ENCODE peak calls at places on chromosomes 2 and 18, in seven cellular contexts. S, F, M, I, H, J and D are unnamed samples. For H3K27me3, the result is how much of the 10 kb centered on the place peaks cover.

GRCh38 chr18:78244779-78245178 is 734.8 kb upstream of the SALL3 start:
- DNase-seq in S (no peak), F (no peak), M (no peak), I (no peak), H (no peak), J (no peak), D (no peak)

GRCh38 chr18:67589325-67589724 is 72.8 kb upstream of the DSEL start:
- DNase-seq in S (no peak), F (no peak), M (no peak), I (no peak), H (no peak), J (no peak), D (no peak)

GRCh38 chr2:120354467-120354866 is 8.5 kb downstream of the INHBB start:
- DNase-seq in S (no peak), F (no peak), M (no peak), I (no peak), H (no peak), J (no peak), D (no peak)

GRCh38 chr18:63253428-63254372 is 65.9 kb downstream of the BCL2 start:
- DNase-seq in S (no peak), F (no peak), M (no peak), I (no peak), H (no peak), J (no peak), D (no peak)

GRCh38 chr18:27564066-27564465 is 379.0 kb upstream of the CHST9 start:
- DNase-seq in S (no peak), F (no peak), M (no peak), I (no peak), H (no peak), J (no peak), D (no peak)

GRCh38 chr18:74493689-74494088 is 2.5 kb upstream of the CNDP2 start:
- DNase-seq in S (no peak), F (no peak), M (no peak), I (peak), H (no peak), J (peak), D (no peak)

GRCh38 chr2:2523395-2524339 is 192.6 kb upstream of the MYT1L start:
- DNase-seq in S (no peak), F (no peak), M (no peak), I (no peak), H (no peak), J (no peak), D (no peak)

GRCh38 chr18:64103979-64104378 is 44.9 kb downstream of the LINC00305 start:
- DNase-seq in S (no peak), F (no peak), M (no peak), I (no peak), H (no peak), J (peak), D (no peak)

GRCh38 chr2:241110089-241110606 is 8.1 kb upstream of the MTERF4 start:
- DNase-seq in S (no peak), F (no peak), M (no peak), I (no peak), H (no peak), J (no peak), D (no peak)

GRCh38 chr18:1018211-1018651 is 113.6 kb downstream of the ADCYAP1 start:
- DNase-seq in S (no peak), F (no peak), M (peak), I (no peak), H (no peak), J (no peak), D (no peak)

GRCh38 chr2:164920430-164920829 is 34.9 kb downstream of the SLC38A11 start:
- DNase-seq in S (no peak), F (no peak), M (peak), I (peak), H (no peak), J (no peak), D (no peak)

GRCh38 chr18:8254664-8255063 is 354.6 kb upstream of the RAB12 start:
- DNase-seq in S (no peak), F (no peak), M (no peak), I (peak), H (no peak), J (no peak), D (no peak)

GRCh38 chr18:62487161-62487560 is 35.7 kb upstream of the ZCCHC2 start:
- DNase-seq in S (no peak), F (no peak), M (no peak), I (no peak), H (no peak), J (no peak), D (no peak)

GRCh38 chr2:15367715-15368114 is 193.4 kb downstream of the NBAS start:
- DNase-seq in S (no peak), F (no peak), M (no peak), I (no peak), H (no peak), J (no peak), D (no peak)

GRCh38 chr18:3972291-3972985 is 482.7 kb downstream of the DLGAP1 start:
- DNase-seq in S (no peak), F (no peak), M (no peak), I (no peak), H (no peak), J (no peak), D (no peak)

GRCh38 chr2:127275356-127275755 is 18.6 kb downstream of the ERCC3 start:
- DNase-seq in S (no peak), F (no peak), M (no peak), I (no peak), H (no peak), J (no peak), D (no peak)

GRCh38 chr18:46072959-46073358 is 899 bp upstream of the PSTPIP2 start:
- DNase-seq in S (no peak), F (no peak), M (no peak), I (no peak), H (no peak), J (no peak), D (no peak)

GRCh38 chr2:147910990-147911473 is 66.2 kb downstream of the ACVR2A start:
- DNase-seq in S (no peak), F (no peak), M (no peak), I (peak), H (no peak), J (no peak), D (no peak)

GRCh38 chr2:181673178-181673577 is 7.1 kb downstream of the NEUROD1 start:
- DNase-seq in S (no peak), F (no peak), M (no peak), I (no peak), H (no peak), J (no peak), D (no peak)

GRCh38 chr2:216829533-216829932 is 30.3 kb downstream of the TNP1 start:
- DNase-seq in S (peak), F (peak), M (no peak), I (no peak), H (peak), J (peak), D (peak)

GRCh38 chr2:180219471-180219870 is 212.4 kb upstream of the CWC22 start:
- DNase-seq in S (no peak), F (no peak), M (no peak), I (no peak), H (no peak), J (no peak), D (no peak)

GRCh38 chr18:65919018-65919417 is 168.2 kb downstream of the CDH7 start:
- DNase-seq in S (no peak), F (no peak), M (no peak), I (no peak), H (no peak), J (no peak), D (no peak)

GRCh38 chr2:10032746-10033105 is 10.6 kb upstream of the KLF11 start:
- DNase-seq in S (peak), F (peak), M (no peak), I (no peak), H (no peak), J (no peak), D (no peak)

DNA sequence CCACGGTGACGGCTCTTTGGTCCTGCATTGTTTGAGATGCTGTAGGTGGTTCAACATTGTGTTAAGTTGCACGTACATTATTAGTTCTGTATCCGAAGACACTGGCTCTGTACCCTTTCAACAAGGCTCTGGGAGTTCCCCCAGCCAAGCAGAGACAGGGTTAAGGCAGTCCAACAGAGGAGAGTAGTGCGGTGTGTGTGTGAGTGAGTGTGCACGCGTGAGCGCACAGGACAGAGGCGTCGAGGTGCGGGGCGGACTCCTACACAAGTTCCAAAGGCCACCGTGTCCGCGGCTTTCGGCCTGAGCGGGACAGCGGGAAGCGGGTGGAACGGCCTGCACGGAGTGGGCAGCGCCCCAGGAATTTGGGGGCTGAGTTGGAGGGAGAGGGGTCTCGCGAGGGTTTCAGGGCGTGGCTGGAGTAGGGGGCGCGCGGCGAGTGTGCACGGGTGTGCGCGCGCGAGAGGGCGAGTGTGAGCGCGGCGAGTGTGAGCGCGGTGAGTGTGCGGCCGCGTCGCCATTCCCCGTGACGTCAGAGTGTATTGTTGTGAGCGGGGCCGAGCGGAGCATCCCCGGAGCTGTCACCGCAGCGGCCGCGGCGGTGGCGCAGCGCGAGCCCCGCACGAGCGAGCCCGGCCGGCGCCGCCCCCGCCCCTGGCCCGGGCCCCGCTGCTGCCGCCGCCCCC is at the start of gene ASXL3:
- DNase-seq in S (peak), F (peak), M (no peak), I (no peak), H (no peak), J (peak), D (peak)
- H3K27me3 ChIP-seq in S (under half), F (under half), M (under half), I (under half), H (under half), J (under half), D (under half)

GRCh38 chr2:37809525-37809924 is 115.6 kb upstream of the RMDN2 start:
- DNase-seq in S (no peak), F (no peak), M (no peak), I (no peak), H (no peak), J (peak), D (no peak)
- TF ChIP-seq CTCF in S (peak), F (peak), M (peak), I (peak), H (no peak), J (peak), D (peak)

GRCh38 chr2:32954206-32954605 is 7.5 kb downstream of the LTBP1 start:
- DNase-seq in S (no peak), F (no peak), M (no peak), I (no peak), H (no peak), J (no peak), D (no peak)
- H3K27me3 ChIP-seq in S (under half), F (under half), M (under half), I (under half), H (under half), J (under half), D (under half)

DNA sequence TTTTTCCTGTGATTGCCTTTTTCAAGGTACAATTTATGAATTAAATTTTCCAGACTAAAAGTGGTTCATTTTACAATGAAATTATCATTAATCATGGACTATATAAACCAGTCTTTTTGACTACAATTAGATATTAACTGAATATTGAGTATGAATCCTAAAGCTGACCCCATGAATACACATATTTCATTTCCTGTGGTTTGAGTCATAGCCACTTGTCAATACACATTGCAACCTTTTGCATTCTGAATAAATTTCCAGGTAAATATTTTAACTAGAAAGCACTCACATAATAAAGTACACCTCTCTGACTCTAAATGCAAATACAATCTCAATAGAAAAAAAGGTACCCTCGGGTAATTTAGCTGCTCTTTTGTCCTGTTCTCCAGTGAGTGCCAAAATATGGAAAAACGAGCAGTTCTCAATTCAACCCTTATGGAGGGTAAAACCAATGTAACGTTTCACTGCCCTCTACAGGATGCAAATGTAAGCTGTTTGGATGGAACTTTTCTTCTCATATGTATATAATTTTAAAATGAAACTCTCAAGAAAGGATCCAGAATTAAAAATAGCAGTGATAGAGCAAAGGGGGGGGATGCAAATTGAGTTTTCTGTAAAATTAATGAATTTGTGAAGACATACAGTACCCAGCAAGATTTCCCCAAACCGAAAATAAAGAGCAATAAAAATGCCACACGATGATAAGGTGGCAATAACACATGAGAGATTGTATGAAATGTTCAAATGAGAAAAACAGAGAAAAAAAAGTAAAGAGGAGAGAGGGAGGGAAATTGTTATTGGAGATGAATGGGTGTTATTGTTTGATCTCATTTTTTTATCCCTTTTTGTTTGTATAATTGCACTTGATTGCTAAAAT is 1795.7 kb upstream of the PIK3C3 start:
- DNase-seq in S (no peak), F (no peak), M (no peak), I (no peak), H (no peak), J (no peak), D (no peak)
- TF ChIP-seq CTCF in S (peak), F (peak), M (peak), I (peak), H (no peak), J (peak), D (no peak)

GRCh38 chr2:204220896-204221295 is 284.3 kb downstream of the ICOS start:
- DNase-seq in S (no peak), F (no peak), M (no peak), I (no peak), H (no peak), J (no peak), D (no peak)
- H3K27me3 ChIP-seq in S (under half), F (under half), M (under half), I (under half), H (under half), J (under half), D (under half)

GRCh38 chr2:16728742-16729141 is 63.1 kb upstream of the CYRIA start:
- DNase-seq in S (no peak), F (no peak), M (no peak), I (no peak), H (no peak), J (no peak), D (no peak)

GRCh38 chr2:16729901-16730300 is 64.3 kb upstream of the CYRIA start:
- DNase-seq in S (no peak), F (no peak), M (no peak), I (no peak), H (no peak), J (no peak), D (no peak)

GRCh38 chr2:16726577-16726976 is 60.9 kb upstream of the CYRIA start:
- DNase-seq in S (no peak), F (no peak), M (no peak), I (no peak), H (no peak), J (no peak), D (no peak)

GRCh38 chr2:16727256-16727655 is 61.6 kb upstream of the CYRIA start:
- DNase-seq in S (no peak), F (no peak), M (no peak), I (no peak), H (no peak), J (peak), D (no peak)

DNA sequence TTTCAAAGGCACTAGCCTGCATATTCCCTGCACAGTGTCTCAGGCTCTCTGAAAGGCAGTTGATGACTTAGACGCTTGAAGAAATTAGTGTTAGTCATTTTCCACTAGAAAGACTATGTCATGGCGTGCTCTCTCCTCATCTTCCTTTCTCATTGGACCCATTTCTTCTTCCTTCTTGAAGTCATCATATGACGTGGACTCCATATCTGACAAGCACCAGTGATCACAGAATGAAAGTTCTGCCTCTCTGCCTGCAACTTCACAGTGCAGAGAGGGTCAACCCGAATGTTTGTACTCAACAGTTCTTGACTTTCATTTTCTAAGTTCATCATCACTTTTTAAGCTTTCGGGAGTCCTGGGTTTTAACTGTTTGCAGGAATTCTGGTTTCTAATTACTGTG is 63.7 kb upstream of the CYRIA start:
- DNase-seq in S (no peak), F (no peak), M (no peak), I (no peak), H (no peak), J (no peak), D (no peak)
- TF ChIP-seq CTCF in S (no peak), F (no peak), M (no peak), I (no peak), H (no peak), J (no peak), D (no peak)

GRCh38 chr2:238236571-238236970 is 3.3 kb downstream of the HES6 start:
- DNase-seq in S (no peak), F (no peak), M (no peak), I (no peak), H (no peak), J (no peak), D (no peak)

GRCh38 chr2:238238766-238239551 is 879 bp downstream of the HES6 start:
- DNase-seq in S (no peak), F (peak), M (no peak), I (no peak), H (no peak), J (peak), D (no peak)

GRCh38 chr2:238235856-238236255 is 4.0 kb downstream of the HES6 start:
- DNase-seq in S (no peak), F (no peak), M (no peak), I (no peak), H (no peak), J (no peak), D (no peak)

GRCh38 chr2:238238311-238238765 is 1.5 kb downstream of the HES6 start:
- DNase-seq in S (no peak), F (no peak), M (no peak), I (no peak), H (no peak), J (no peak), D (no peak)

GRCh38 chr2:238237441-238237840 is 2.4 kb downstream of the HES6 start:
- DNase-seq in S (no peak), F (no peak), M (no peak), I (no peak), H (no peak), J (no peak), D (no peak)
- H3K27me3 ChIP-seq in S (under half), F (under half), M (under half), I (under half), H (under half), J (under half), D (under half)

DNA sequence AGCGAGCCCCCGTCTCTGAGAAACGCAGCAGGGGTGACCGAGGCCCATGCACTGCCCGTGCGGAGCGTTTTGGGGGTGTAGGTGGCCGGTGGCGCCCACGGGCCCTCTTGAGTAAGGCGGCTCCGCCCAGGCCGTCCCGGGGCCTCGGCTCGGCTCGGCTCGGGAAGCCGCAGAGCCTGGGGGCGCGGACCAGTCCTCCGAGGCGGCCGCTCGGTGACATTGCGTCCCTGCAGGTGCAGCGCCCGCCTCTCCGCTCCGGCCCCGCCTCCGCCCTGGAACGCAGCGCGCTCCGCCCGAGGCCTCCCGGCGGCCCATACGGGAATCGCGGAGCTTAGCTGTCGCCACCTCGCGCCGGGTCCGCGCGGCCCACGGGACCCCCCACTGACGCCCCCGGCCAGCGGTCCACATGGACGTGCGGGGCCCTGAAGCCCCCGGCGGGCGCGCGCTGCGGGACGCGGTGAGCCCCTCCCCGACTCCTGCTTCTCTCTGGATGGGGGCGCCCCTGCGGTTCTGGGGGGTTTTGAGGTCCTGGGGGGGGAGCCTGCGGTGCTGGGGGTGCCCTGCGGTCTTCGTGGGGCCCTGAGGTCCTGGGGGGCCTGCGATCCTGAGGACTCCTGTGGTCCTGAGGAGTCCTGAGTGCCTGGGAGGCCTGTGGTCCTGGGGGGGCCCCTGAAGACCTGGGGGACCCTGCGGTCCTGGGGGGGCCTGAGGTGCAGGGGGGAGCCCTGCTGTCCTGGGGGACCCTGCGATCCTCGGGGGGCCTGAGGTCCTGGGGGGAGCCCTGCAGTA is at the start of gene HSBP1L1:
- DNase-seq in S (peak), F (peak), M (no peak), I (no peak), H (peak), J (peak), D (no peak)
- TF ChIP-seq CTCF in S (peak), F (peak), M (no peak), I (peak), H (no peak), J (peak), D (peak)